ENCODE peak calls at places on chromosomes 2 and 18, in seven cellular contexts. One of them, this sample, is unnamed.

GRCh38 chr18:58558514-58558913 is 70.4 kb downstream of the ALPK2 start:
- DNase-seq in T-helper 2 cell: no peak
- DNase-seq in choroid plexus epithelial cell: no peak
- DNase-seq in brain microvascular endothelial cell: no peak
- DNase-seq in heart left ventricle: no peak
- DNase-seq in effector memory CD4-positive, alpha-beta T cell: no peak
- DNase-seq in astrocyte of the spinal cord: no peak
- DNase-seq in this sample: no peak

GRCh38 chr2:170380267-170380666 is 202.3 kb downstream of the MYO3B start:
- DNase-seq in astrocyte of the spinal cord: no peak
- DNase-seq in choroid plexus epithelial cell: no peak
- DNase-seq in effector memory CD4-positive, alpha-beta T cell: no peak
- DNase-seq in brain microvascular endothelial cell: no peak
- DNase-seq in heart left ventricle: no peak
- DNase-seq in T-helper 2 cell: no peak
- DNase-seq in this sample: no peak

GRCh38 chr18:6487968-6488367 is 73.3 kb upstream of the L3MBTL4 start:
- DNase-seq in T-helper 2 cell: no peak
- DNase-seq in heart left ventricle: no peak
- DNase-seq in brain microvascular endothelial cell: no peak
- DNase-seq in astrocyte of the spinal cord: no peak
- DNase-seq in effector memory CD4-positive, alpha-beta T cell: no peak
- DNase-seq in choroid plexus epithelial cell: no peak
- DNase-seq in this sample: no peak

GRCh38 chr2:38515155-38516074 is 87.3 kb downstream of the HNRNPLL start:
- DNase-seq in T-helper 2 cell: no peak
- DNase-seq in brain microvascular endothelial cell: peak
- DNase-seq in effector memory CD4-positive, alpha-beta T cell: no peak
- DNase-seq in astrocyte of the spinal cord: no peak
- DNase-seq in heart left ventricle: peak
- DNase-seq in choroid plexus epithelial cell: peak
- DNase-seq in this sample: no peak

GRCh38 chr2:222526480-222527277 is 102.3 kb downstream of the SGPP2 start:
- DNase-seq in T-helper 2 cell: no peak
- DNase-seq in choroid plexus epithelial cell: no peak
- DNase-seq in heart left ventricle: no peak
- DNase-seq in brain microvascular endothelial cell: no peak
- DNase-seq in astrocyte of the spinal cord: no peak
- DNase-seq in effector memory CD4-positive, alpha-beta T cell: no peak
- DNase-seq in this sample: no peak

GRCh38 chr2:38778686-38779082 is 674 bp downstream of the GEMIN6 start:
- DNase-seq in heart left ventricle: no peak
- DNase-seq in choroid plexus epithelial cell: no peak
- DNase-seq in astrocyte of the spinal cord: no peak
- DNase-seq in effector memory CD4-positive, alpha-beta T cell: no peak
- DNase-seq in brain microvascular endothelial cell: no peak
- DNase-seq in T-helper 2 cell: no peak
- DNase-seq in this sample: no peak

GRCh38 chr2:84894758-84895520 is 10.5 kb upstream of the TMSB10 start:
- DNase-seq in astrocyte of the spinal cord: no peak
- DNase-seq in T-helper 2 cell: no peak
- DNase-seq in brain microvascular endothelial cell: no peak
- DNase-seq in effector memory CD4-positive, alpha-beta T cell: no peak
- DNase-seq in heart left ventricle: no peak
- DNase-seq in choroid plexus epithelial cell: peak
- DNase-seq in this sample: no peak

GRCh38 chr2:96868555-96869280 is 1.2 kb downstream of the SEMA4C start:
- DNase-seq in astrocyte of the spinal cord: peak
- DNase-seq in T-helper 2 cell: peak
- DNase-seq in brain microvascular endothelial cell: peak
- DNase-seq in effector memory CD4-positive, alpha-beta T cell: peak
- DNase-seq in heart left ventricle: peak
- DNase-seq in choroid plexus epithelial cell: peak
- DNase-seq in this sample: peak

GRCh38 chr2:239192975-239193374 is 207.8 kb downstream of the HDAC4 start:
- DNase-seq in astrocyte of the spinal cord: no peak
- DNase-seq in choroid plexus epithelial cell: no peak
- DNase-seq in brain microvascular endothelial cell: no peak
- DNase-seq in T-helper 2 cell: no peak
- DNase-seq in heart left ventricle: no peak
- DNase-seq in effector memory CD4-positive, alpha-beta T cell: no peak
- DNase-seq in this sample: no peak

GRCh38 chr2:235685024-235685721 is 191.3 kb downstream of the AGAP1 start:
- DNase-seq in T-helper 2 cell: no peak
- DNase-seq in astrocyte of the spinal cord: no peak
- DNase-seq in brain microvascular endothelial cell: peak
- DNase-seq in effector memory CD4-positive, alpha-beta T cell: no peak
- DNase-seq in choroid plexus epithelial cell: peak
- DNase-seq in heart left ventricle: peak
- DNase-seq in this sample: no peak

GRCh38 chr2:157592983-157593382 is 35.7 kb downstream of the ACVR1C start:
- DNase-seq in T-helper 2 cell: no peak
- DNase-seq in astrocyte of the spinal cord: peak
- DNase-seq in effector memory CD4-positive, alpha-beta T cell: no peak
- DNase-seq in brain microvascular endothelial cell: peak
- DNase-seq in heart left ventricle: no peak
- DNase-seq in choroid plexus epithelial cell: peak
- DNase-seq in this sample: no peak

GRCh38 chr18:56267334-56267733 is 371.1 kb downstream of the TXNL1 start:
- DNase-seq in T-helper 2 cell: no peak
- DNase-seq in brain microvascular endothelial cell: no peak
- DNase-seq in astrocyte of the spinal cord: no peak
- DNase-seq in effector memory CD4-positive, alpha-beta T cell: no peak
- DNase-seq in choroid plexus epithelial cell: no peak
- DNase-seq in heart left ventricle: peak
- DNase-seq in this sample: no peak

GRCh38 chr2:12008425-12009061 is 262.1 kb downstream of the LPIN1 start:
- DNase-seq in choroid plexus epithelial cell: peak
- DNase-seq in effector memory CD4-positive, alpha-beta T cell: no peak
- DNase-seq in brain microvascular endothelial cell: peak
- DNase-seq in T-helper 2 cell: no peak
- DNase-seq in astrocyte of the spinal cord: peak
- DNase-seq in heart left ventricle: no peak
- DNase-seq in this sample: no peak

GRCh38 chr2:100257939-100258338 is 64.4 kb downstream of the LONRF2 start:
- DNase-seq in heart left ventricle: no peak
- DNase-seq in choroid plexus epithelial cell: no peak
- DNase-seq in effector memory CD4-positive, alpha-beta T cell: no peak
- DNase-seq in T-helper 2 cell: no peak
- DNase-seq in brain microvascular endothelial cell: peak
- DNase-seq in astrocyte of the spinal cord: peak
- DNase-seq in this sample: peak

GRCh38 chr2:143685439-143686078 is 556.3 kb downstream of the ARHGAP15 start:
- DNase-seq in choroid plexus epithelial cell: no peak
- DNase-seq in brain microvascular endothelial cell: no peak
- DNase-seq in T-helper 2 cell: no peak
- DNase-seq in effector memory CD4-positive, alpha-beta T cell: no peak
- DNase-seq in astrocyte of the spinal cord: no peak
- DNase-seq in heart left ventricle: no peak
- DNase-seq in this sample: no peak

GRCh38 chr2:183250061-183250460 is 125.8 kb downstream of the NUP35 start:
- DNase-seq in heart left ventricle: no peak
- DNase-seq in brain microvascular endothelial cell: no peak
- DNase-seq in effector memory CD4-positive, alpha-beta T cell: no peak
- DNase-seq in choroid plexus epithelial cell: no peak
- DNase-seq in astrocyte of the spinal cord: no peak
- DNase-seq in T-helper 2 cell: no peak
- DNase-seq in this sample: no peak

GRCh38 chr2:212709287-212709686 is 170.7 kb upstream of the ERBB4 start:
- DNase-seq in T-helper 2 cell: no peak
- DNase-seq in astrocyte of the spinal cord: no peak
- DNase-seq in heart left ventricle: no peak
- DNase-seq in effector memory CD4-positive, alpha-beta T cell: no peak
- DNase-seq in choroid plexus epithelial cell: no peak
- DNase-seq in brain microvascular endothelial cell: no peak
- DNase-seq in this sample: no peak

GRCh38 chr2:148978736-148979135 is 59.8 kb upstream of the LYPD6B start:
- DNase-seq in astrocyte of the spinal cord: no peak
- DNase-seq in heart left ventricle: no peak
- DNase-seq in choroid plexus epithelial cell: peak
- DNase-seq in effector memory CD4-positive, alpha-beta T cell: no peak
- DNase-seq in T-helper 2 cell: no peak
- DNase-seq in brain microvascular endothelial cell: no peak
- DNase-seq in this sample: no peak

GRCh38 chr2:62038980-62039771 is 133.7 kb downstream of the COMMD1 start:
- DNase-seq in astrocyte of the spinal cord: peak
- DNase-seq in heart left ventricle: no peak
- DNase-seq in effector memory CD4-positive, alpha-beta T cell: no peak
- DNase-seq in brain microvascular endothelial cell: peak
- DNase-seq in choroid plexus epithelial cell: peak
- DNase-seq in T-helper 2 cell: no peak
- DNase-seq in this sample: no peak

GRCh38 chr2:8536686-8537571 is 144.9 kb upstream of the ID2 start:
- DNase-seq in astrocyte of the spinal cord: no peak
- DNase-seq in brain microvascular endothelial cell: no peak
- DNase-seq in T-helper 2 cell: no peak
- DNase-seq in effector memory CD4-positive, alpha-beta T cell: no peak
- DNase-seq in heart left ventricle: no peak
- DNase-seq in choroid plexus epithelial cell: no peak
- DNase-seq in this sample: peak

GRCh38 chr2:30218814-30219213 is 12.5 kb upstream of the LBH start:
- DNase-seq in effector memory CD4-positive, alpha-beta T cell: no peak
- DNase-seq in brain microvascular endothelial cell: no peak
- DNase-seq in choroid plexus epithelial cell: no peak
- DNase-seq in heart left ventricle: no peak
- DNase-seq in T-helper 2 cell: no peak
- DNase-seq in astrocyte of the spinal cord: no peak
- DNase-seq in this sample: no peak

GRCh38 chr2:99066075-99066557 is 75.4 kb upstream of the C2orf15 start:
- DNase-seq in T-helper 2 cell: no peak
- DNase-seq in effector memory CD4-positive, alpha-beta T cell: no peak
- DNase-seq in brain microvascular endothelial cell: peak
- DNase-seq in astrocyte of the spinal cord: peak
- DNase-seq in heart left ventricle: no peak
- DNase-seq in choroid plexus epithelial cell: peak
- DNase-seq in this sample: no peak

GRCh38 chr2:69138247-69138754 is 125.3 kb downstream of the ANTXR1 start:
- DNase-seq in T-helper 2 cell: no peak
- DNase-seq in heart left ventricle: no peak
- DNase-seq in choroid plexus epithelial cell: peak
- DNase-seq in effector memory CD4-positive, alpha-beta T cell: no peak
- DNase-seq in astrocyte of the spinal cord: peak
- DNase-seq in brain microvascular endothelial cell: peak
- DNase-seq in this sample: no peak

GRCh38 chr2:33531345-33532059 is 55.1 kb downstream of the RASGRP3 start:
- DNase-seq in brain microvascular endothelial cell: peak
- DNase-seq in astrocyte of the spinal cord: no peak
- DNase-seq in choroid plexus epithelial cell: peak
- DNase-seq in T-helper 2 cell: no peak
- DNase-seq in heart left ventricle: no peak
- DNase-seq in effector memory CD4-positive, alpha-beta T cell: no peak
- DNase-seq in this sample: no peak

GRCh38 chr2:39379643-39380524 is 57.2 kb downstream of the MAP4K3 start:
- DNase-seq in choroid plexus epithelial cell: peak
- DNase-seq in heart left ventricle: no peak
- DNase-seq in brain microvascular endothelial cell: peak
- DNase-seq in T-helper 2 cell: no peak
- DNase-seq in astrocyte of the spinal cord: peak
- DNase-seq in effector memory CD4-positive, alpha-beta T cell: no peak
- DNase-seq in this sample: no peak

GRCh38 chr2:41966431-41966893 is 81.4 kb upstream of the PKDCC start:
- DNase-seq in brain microvascular endothelial cell: peak
- DNase-seq in T-helper 2 cell: no peak
- DNase-seq in heart left ventricle: peak
- DNase-seq in astrocyte of the spinal cord: peak
- DNase-seq in effector memory CD4-positive, alpha-beta T cell: no peak
- DNase-seq in choroid plexus epithelial cell: peak
- DNase-seq in this sample: no peak

GRCh38 chr2:29259221-29259620 is 144.0 kb downstream of the CLIP4 start:
- DNase-seq in brain microvascular endothelial cell: no peak
- DNase-seq in astrocyte of the spinal cord: peak
- DNase-seq in effector memory CD4-positive, alpha-beta T cell: no peak
- DNase-seq in heart left ventricle: no peak
- DNase-seq in T-helper 2 cell: no peak
- DNase-seq in choroid plexus epithelial cell: peak
- DNase-seq in this sample: no peak

GRCh38 chr18:3689986-3690681 is 240.2 kb downstream of the TGIF1 start:
- DNase-seq in astrocyte of the spinal cord: no peak
- DNase-seq in heart left ventricle: no peak
- DNase-seq in effector memory CD4-positive, alpha-beta T cell: no peak
- DNase-seq in choroid plexus epithelial cell: no peak
- DNase-seq in T-helper 2 cell: no peak
- DNase-seq in brain microvascular endothelial cell: no peak
- DNase-seq in this sample: no peak

GRCh38 chr2:235283246-235283645 is 210.6 kb upstream of the AGAP1 start:
- DNase-seq in effector memory CD4-positive, alpha-beta T cell: no peak
- DNase-seq in choroid plexus epithelial cell: no peak
- DNase-seq in heart left ventricle: no peak
- DNase-seq in astrocyte of the spinal cord: peak
- DNase-seq in brain microvascular endothelial cell: no peak
- DNase-seq in T-helper 2 cell: no peak
- DNase-seq in this sample: no peak

GRCh38 chr2:241466230-241466629 is 42.2 kb downstream of the STK25 start:
- DNase-seq in heart left ventricle: no peak
- DNase-seq in effector memory CD4-positive, alpha-beta T cell: no peak
- DNase-seq in brain microvascular endothelial cell: no peak
- DNase-seq in T-helper 2 cell: no peak
- DNase-seq in choroid plexus epithelial cell: no peak
- DNase-seq in astrocyte of the spinal cord: no peak
- DNase-seq in this sample: no peak

GRCh38 chr2:203670939-203671338 is 35.5 kb upstream of the CD28 start:
- DNase-seq in brain microvascular endothelial cell: no peak
- DNase-seq in effector memory CD4-positive, alpha-beta T cell: no peak
- DNase-seq in heart left ventricle: no peak
- DNase-seq in choroid plexus epithelial cell: peak
- DNase-seq in astrocyte of the spinal cord: no peak
- DNase-seq in T-helper 2 cell: no peak
- DNase-seq in this sample: no peak

GRCh38 chr18:59029663-59030421 is 109.8 kb upstream of the SEC11C start:
- DNase-seq in astrocyte of the spinal cord: no peak
- DNase-seq in effector memory CD4-positive, alpha-beta T cell: no peak
- DNase-seq in choroid plexus epithelial cell: no peak
- DNase-seq in heart left ventricle: no peak
- DNase-seq in brain microvascular endothelial cell: no peak
- DNase-seq in T-helper 2 cell: no peak
- DNase-seq in this sample: no peak

GRCh38 chr2:232983669-232983991 is 29.4 kb downstream of the NGEF start:
- DNase-seq in choroid plexus epithelial cell: no peak
- DNase-seq in effector memory CD4-positive, alpha-beta T cell: no peak
- DNase-seq in astrocyte of the spinal cord: no peak
- DNase-seq in T-helper 2 cell: no peak
- DNase-seq in brain microvascular endothelial cell: no peak
- DNase-seq in heart left ventricle: no peak
- DNase-seq in this sample: peak

This sample was measured in spleen.